ENCODE peak calls at places on chromosomes 7 and 10, in six cellular contexts. S, I, A, V, M and O are unnamed samples.

GRCh38 chr7:64098-64521 is 128.3 kb upstream of the FAM20C start:
- DNase-seq in S (peak; percentile 87), I (peak; percentile 65), A (no peak), V (peak; percentile 83), M (peak; percentile 42), O (peak; percentile 52)

GRCh38 chr10:5590816-5591215 is 66.1 kb downstream of the CALML3 start:
- DNase-seq in S (no peak), I (no peak), A (no peak), V (no peak), M (no peak), O (no peak)

GRCh38 chr7:95199779-95200558 is 124.4 kb downstream of the PON1 start:
- DNase-seq in S (peak; percentile 86), I (no peak), A (no peak), V (peak; percentile 39), M (peak; percentile 17), O (peak; percentile 30)

GRCh38 chr7:133530682-133531081 is 277.8 kb downstream of the EXOC4 start:
- DNase-seq in S (peak; percentile 90), I (no peak), A (no peak), V (no peak), M (no peak), O (no peak)

GRCh38 chr7:121202125-121202524 is 126.7 kb upstream of the WNT16 start:
- DNase-seq in S (no peak), I (no peak), A (no peak), V (no peak), M (no peak), O (no peak)

GRCh38 chr7:116439005-116439404 is 60.5 kb upstream of the CAV2 start:
- DNase-seq in S (no peak), I (no peak), A (no peak), V (no peak), M (no peak), O (no peak)

GRCh38 chr10:35821339-35821911 is 179.3 kb upstream of the FZD8 start:
- DNase-seq in S (peak; percentile 65), I (no peak), A (no peak), V (peak; percentile 31), M (peak; percentile 53), O (no peak)

GRCh38 chr7:150949971-150950491 is 28.1 kb downstream of the KCNH2 start:
- DNase-seq in S (no peak), I (peak; percentile 9), A (peak; percentile 10), V (peak; percentile 2), M (no peak), O (no peak)

GRCh38 chr7:128868624-128869137 is 6.0 kb downstream of the ATP6V1F start:
- DNase-seq in S (no peak), I (no peak), A (no peak), V (no peak), M (no peak), O (no peak)

GRCh38 chr10:129968937-129969527 is 5.0 kb upstream of the EBF3 start:
- DNase-seq in S (peak; percentile 66), I (no peak), A (no peak), V (peak; percentile 85), M (no peak), O (peak; percentile 88)

GRCh38 chr10:11504566-11505285 is 106.7 kb downstream of the USP6NL start:
- DNase-seq in S (no peak), I (no peak), A (no peak), V (no peak), M (no peak), O (no peak)

GRCh38 chr7:150389532-150389816 is 10.3 kb downstream of the ZNF775 start:
- DNase-seq in S (peak; percentile 12), I (no peak), A (no peak), V (no peak), M (no peak), O (no peak)

GRCh38 chr10:128781636-128782035 is 655.4 kb upstream of the MKI67 start:
- DNase-seq in S (no peak), I (no peak), A (no peak), V (no peak), M (no peak), O (no peak)

GRCh38 chr10:58754419-58755180 is 241.9 kb downstream of the BICC1 start:
- DNase-seq in S (peak; percentile 72), I (no peak), A (no peak), V (no peak), M (no peak), O (no peak)

GRCh38 chr7:40268836-40269235 is 134.0 kb downstream of the SUGCT start:
- DNase-seq in S (no peak), I (no peak), A (no peak), V (no peak), M (no peak), O (no peak)

GRCh38 chr7:147861058-147861716 is 729.4 kb upstream of the C7orf33 start:
- DNase-seq in S (peak; percentile 1), I (no peak), A (no peak), V (no peak), M (no peak), O (no peak)

GRCh38 chr7:28083998-28084985 is 96.3 kb downstream of the JAZF1 start:
- DNase-seq in S (no peak), I (no peak), A (no peak), V (no peak), M (no peak), O (no peak)

GRCh38 chr7:102063736-102064135 is 222.9 kb upstream of the SH2B2 start:
- DNase-seq in S (no peak), I (no peak), A (no peak), V (no peak), M (peak; percentile 86), O (peak; percentile 31)

GRCh38 chr7:33048704-33049103 is 13.9 kb downstream of the NT5C3A start:
- DNase-seq in S (no peak), I (no peak), A (no peak), V (no peak), M (no peak), O (no peak)

GRCh38 chr7:106542550-106543220 is 118.3 kb downstream of the CCDC71L start:
- DNase-seq in S (peak; percentile 97), I (no peak), A (no peak), V (peak; percentile 50), M (peak; percentile 70), O (peak; percentile 36)

GRCh38 chr10:78805176-78805575 is 263.6 kb upstream of the ZMIZ1 start:
- DNase-seq in S (peak; percentile 97), I (peak; percentile 74), A (no peak), V (no peak), M (peak; percentile 65), O (peak; percentile 25)

GRCh38 chr10:689433-690226 is at the start of gene DIP2C:
- DNase-seq in S (peak; percentile 78), I (peak; percentile 82), A (peak; percentile 77), V (peak; percentile 61), M (peak; percentile 47), O (peak; percentile 85)

GRCh38 chr7:40571796-40572195 is 437.0 kb downstream of the SUGCT start:
- DNase-seq in S (peak; percentile 73), I (no peak), A (no peak), V (no peak), M (peak; percentile 41), O (no peak)

GRCh38 chr10:38157270-38157685 is 63.1 kb downstream of the ZNF37A start:
- DNase-seq in S (no peak), I (no peak), A (no peak), V (no peak), M (no peak), O (no peak)

GRCh38 chr7:130160455-130160854 is 44.8 kb downstream of the TMEM209 start:
- DNase-seq in S (no peak), I (no peak), A (no peak), V (no peak), M (no peak), O (no peak)

GRCh38 chr10:88965016-88965415 is 12.4 kb upstream of the ACTA2 start:
- DNase-seq in S (peak; percentile 48), I (no peak), A (no peak), V (no peak), M (no peak), O (no peak)

GRCh38 chr7:30845426-30846135 is 66.1 kb upstream of the AQP1 start:
- DNase-seq in S (peak; percentile 37), I (peak; percentile 52), A (no peak), V (no peak), M (peak; percentile 49), O (no peak)

GRCh38 chr7:81260152-81260551 is 341.3 kb upstream of the SEMA3C start:
- DNase-seq in S (peak; percentile 39), I (no peak), A (no peak), V (no peak), M (no peak), O (no peak)

GRCh38 chr7:81256991-81257390 is 338.1 kb upstream of the SEMA3C start:
- DNase-seq in S (peak; percentile 49), I (no peak), A (no peak), V (no peak), M (no peak), O (no peak)
- TF ChIP-seq CTCF in S (peak; percentile 48), I (peak; percentile 57), A (no peak), V (peak; percentile 24), M (no peak), O (no peak)

DNA sequence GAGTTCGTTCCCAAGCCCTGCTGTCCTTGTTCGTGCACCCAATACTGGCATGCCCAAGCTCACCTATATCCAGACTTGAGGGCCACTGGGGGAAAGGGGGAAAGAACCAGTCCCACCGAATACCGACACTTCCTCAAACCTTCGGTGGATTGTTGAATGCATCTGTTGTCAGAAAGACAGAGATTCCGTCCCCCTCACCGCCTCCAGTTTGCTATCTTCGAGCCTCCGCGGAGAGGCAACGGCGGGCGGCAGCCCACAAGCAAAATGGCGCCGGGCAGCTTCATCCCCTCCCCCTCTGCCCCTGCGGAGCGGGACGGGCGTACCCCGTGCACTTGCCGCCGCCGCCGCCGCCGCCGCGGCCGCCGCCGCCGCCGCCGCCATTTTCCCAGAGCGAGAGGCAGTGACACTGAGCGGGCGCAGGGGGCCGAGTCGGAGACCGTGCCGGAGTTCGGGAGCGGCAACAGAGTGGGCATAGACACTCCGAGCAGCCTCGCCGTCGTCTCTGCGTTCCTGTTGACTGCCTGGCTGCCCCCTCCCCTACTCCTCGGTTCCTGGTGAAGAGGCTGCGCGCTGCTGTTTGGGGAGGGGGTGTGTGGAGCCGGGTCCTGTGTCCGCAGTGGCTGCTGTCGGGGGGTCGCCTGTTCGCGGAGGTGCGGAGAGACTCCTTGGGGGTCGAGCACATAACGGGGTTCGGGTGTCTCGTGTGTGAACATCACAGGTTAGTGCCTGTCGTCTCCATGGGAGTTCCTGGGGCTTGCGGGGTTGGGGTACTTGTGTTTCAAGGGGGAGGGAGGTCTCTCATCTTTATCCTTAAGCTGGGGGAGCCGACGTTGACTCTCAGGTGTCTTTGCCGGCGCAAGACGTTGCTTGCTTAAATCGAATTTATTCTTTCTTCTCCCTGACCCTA is at the start of gene KMT2E:
- DNase-seq in S (peak; percentile 89), I (peak; percentile 90), A (peak; percentile 81), V (peak; percentile 91), M (peak; percentile 74), O (peak; percentile 93)
- TF ChIP-seq CTCF in S (peak; percentile 20), I (no peak), A (no peak), V (no peak), M (no peak), O (no peak)

GRCh38 chr7:64320547-64321495 is 7.1 kb downstream of the ZNF736 start:
- DNase-seq in S (peak; percentile 25), I (no peak), A (no peak), V (no peak), M (no peak), O (no peak)
- TF ChIP-seq CTCF in S (peak; percentile 20), I (peak; percentile 46), A (no peak), V (no peak), M (no peak), O (no peak)

DNA sequence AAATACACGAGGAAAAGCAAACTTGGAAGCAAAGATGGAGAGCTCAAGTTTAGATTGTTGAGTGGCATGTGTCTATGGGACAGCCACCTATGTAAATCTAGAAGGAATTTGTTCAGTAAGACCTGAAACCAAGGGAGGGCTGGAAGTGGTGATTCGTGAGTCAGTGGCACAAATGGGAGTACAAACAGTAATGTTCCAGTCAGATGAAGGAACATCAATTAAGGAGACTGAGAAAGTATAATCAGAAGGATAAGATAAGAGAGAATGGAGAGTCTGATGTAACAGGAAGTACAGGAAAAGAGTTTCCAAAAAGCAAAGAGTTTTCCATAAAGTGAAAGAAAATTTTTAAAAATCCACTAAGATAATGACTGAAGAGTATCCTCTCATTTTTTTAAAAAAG is 544.2 kb downstream of the KIF20B start:
- DNase-seq in S (no peak), I (no peak), A (no peak), V (no peak), M (no peak), O (no peak)
- TF ChIP-seq CTCF in S (no peak), I (no peak), A (no peak), V (no peak), M (no peak), O (no peak)